ENCODE peak calls at places on chromosomes 3 and 15, in four cellular contexts. N is activated CD4-positive, alpha-beta T cell treated with anti-CD3 and anti-CD28 coated beads, Interleukin-2, amount 50 U/mL, for 4 hours; T is T-helper 1 cell; O is neural crest cell. V is an unnamed sample.

GRCh38 chr3:108342829-108343478 is 46.6 kb downstream of the HHLA2 start:
- DNase-seq in N (no peak), T (peak), O (no peak), V (no peak)

GRCh38 chr15:60758961-60759729 is 280.2 kb upstream of the ICE2 start:
- DNase-seq in N (no peak), T (no peak), O (no peak), V (no peak)

GRCh38 chr3:38824349-38824748 is 8.3 kb upstream of the SCN10A start:
- DNase-seq in N (no peak), T (no peak), O (no peak), V (no peak)

GRCh38 chr15:91849749-91850161 is 3.8 kb upstream of the SLCO3A1 start:
- DNase-seq in N (no peak), T (peak), O (no peak), V (peak)

GRCh38 chr3:2950159-2950558 is 160.0 kb downstream of the IL5RA start:
- DNase-seq in N (no peak), T (no peak), O (no peak), V (no peak)

GRCh38 chr3:9165441-9165840 is 84.0 kb downstream of the SRGAP3 start:
- DNase-seq in N (no peak), T (no peak), O (no peak), V (no peak)

GRCh38 chr3:193552911-193553310 is 1.8 kb downstream of the ATP13A4 start:
- DNase-seq in N (no peak), T (no peak), O (no peak), V (peak)

GRCh38 chr3:901953-902778 is 190.7 kb upstream of the CNTN6 start:
- DNase-seq in N (no peak), T (peak), O (no peak), V (no peak)

GRCh38 chr3:97971679-97972567 is at the start of gene RIOX2:
- DNase-seq in N (peak), T (peak), O (peak), V (peak)

GRCh38 chr3:149120051-149120972 is 9.1 kb upstream of the HPS3 start:
- DNase-seq in N (no peak), T (peak), O (no peak), V (peak)

GRCh38 chr15:90201944-90202375 is 830 bp downstream of the SEMA4B start:
- DNase-seq in N (no peak), T (no peak), O (no peak), V (no peak)

GRCh38 chr15:98548172-98548971 is 100.0 kb upstream of the IGF1R start:
- DNase-seq in N (peak), T (peak), O (peak), V (peak)

GRCh38 chr3:12070098-12070497 is 65.9 kb downstream of the SYN2 start:
- DNase-seq in N (no peak), T (no peak), O (no peak), V (no peak)

V was measured in midbrain.